ENCODE peak calls at places on chromosomes 2 and 18, in six cellular contexts. P is heart left ventricle, J is A549, F is esophagus muscularis mucosa, I is tibial nerve, O is WERI-Rb-1. A is an unnamed sample.
A peak's percentile ranks its signal among the peaks of the same experiment; 100 is the strongest.

GRCh38 chr2:18940184-18940583 is 350.8 kb upstream of the NT5C1B start:
- DNase-seq in P (no peak), J (no peak), F (no peak), I (no peak), O (no peak), A (no peak)

GRCh38 chr2:42084231-42084671 is 36.4 kb downstream of the PKDCC start:
- DNase-seq in P (peak; percentile 67), J (peak; percentile 64), F (no peak), I (peak; percentile 48), O (no peak), A (no peak)

GRCh38 chr2:134206573-134206972 is 47.3 kb upstream of the MGAT5 start:
- DNase-seq in P (peak; percentile 55), J (no peak), F (no peak), I (no peak), O (no peak), A (no peak)

GRCh38 chr2:227310756-227311110 is 14.3 kb upstream of the MFF start:
- DNase-seq in P (no peak), J (no peak), F (no peak), I (no peak), O (no peak), A (no peak)

GRCh38 chr18:22186484-22186971 is 17.1 kb downstream of the GATA6 start:
- DNase-seq in P (no peak), J (no peak), F (no peak), I (no peak), O (no peak), A (no peak)

GRCh38 chr2:65214843-65215242 is 12.8 kb upstream of the ACTR2 start:
- DNase-seq in P (no peak), J (no peak), F (no peak), I (no peak), O (no peak), A (no peak)

GRCh38 chr2:38602136-38602731 is 494 bp downstream of the HNRNPLL start:
- DNase-seq in P (peak; percentile 48), J (peak; percentile 33), F (no peak), I (no peak), O (peak; percentile 39), A (peak; percentile 68)

GRCh38 chr2:16908671-16909070 is 243.0 kb upstream of the CYRIA start:
- DNase-seq in P (no peak), J (no peak), F (no peak), I (no peak), O (no peak), A (no peak)

GRCh38 chr2:67476808-67477790 is 80.0 kb downstream of the ETAA1 start:
- DNase-seq in P (no peak), J (peak; percentile 65), F (no peak), I (no peak), O (peak; percentile 9), A (no peak)

GRCh38 chr2:9441556-9441955 is 18.1 kb downstream of the CPSF3 start:
- DNase-seq in P (no peak), J (no peak), F (no peak), I (no peak), O (no peak), A (no peak)

GRCh38 chr2:109467701-109468100 is 146.1 kb downstream of the SEPTIN10 start:
- DNase-seq in P (no peak), J (no peak), F (no peak), I (no peak), O (no peak), A (no peak)

GRCh38 chr2:127326289-127326945 is 32.5 kb upstream of the ERCC3 start:
- DNase-seq in P (no peak), J (no peak), F (no peak), I (no peak), O (no peak), A (no peak)

GRCh38 chr2:203328735-203329549 is 748 bp downstream of the ABI2 start:
- DNase-seq in P (peak; percentile 45), J (peak; percentile 28), F (peak; percentile 29), I (no peak), O (peak; percentile 37), A (no peak)

GRCh38 chr2:15693926-15694588 is 102.4 kb downstream of the DDX1 start:
- DNase-seq in P (no peak), J (no peak), F (no peak), I (no peak), O (no peak), A (no peak)

GRCh38 chr2:202883987-202884675 is 12.6 kb upstream of the ICA1L start:
- DNase-seq in P (no peak), J (peak; percentile 14), F (no peak), I (no peak), O (no peak), A (no peak)

GRCh38 chr2:10343191-10343590 is 40.5 kb downstream of the HPCAL1 start:
- DNase-seq in P (no peak), J (no peak), F (no peak), I (no peak), O (no peak), A (no peak)

GRCh38 chr2:110869472-110870446 is 137.4 kb downstream of the ACOXL start:
- DNase-seq in P (no peak), J (peak; percentile 14), F (peak; percentile 81), I (no peak), O (no peak), A (no peak)

GRCh38 chr2:48474599-48475298 is 55.2 kb upstream of the STON1 start:
- DNase-seq in P (no peak), J (no peak), F (no peak), I (no peak), O (no peak), A (no peak)

GRCh38 chr2:144403940-144404339 is 116.0 kb downstream of the ZEB2 start:
- DNase-seq in P (peak; percentile 81), J (no peak), F (no peak), I (no peak), O (peak; percentile 52), A (no peak)

GRCh38 chr2:10301946-10302478 is 692 bp upstream of the HPCAL1 start:
- DNase-seq in P (no peak), J (no peak), F (no peak), I (no peak), O (no peak), A (no peak)

GRCh38 chr2:9737053-9737875 is 106.0 kb upstream of the TAF1B start:
- DNase-seq in P (no peak), J (peak; percentile 33), F (no peak), I (no peak), O (no peak), A (no peak)

GRCh38 chr2:17805166-17805565 is 11.1 kb upstream of the MSGN1 start:
- DNase-seq in P (no peak), J (no peak), F (no peak), I (no peak), O (no peak), A (no peak)

GRCh38 chr18:47696870-47697269 is 233.6 kb downstream of the SMAD2 start:
- DNase-seq in P (no peak), J (no peak), F (no peak), I (no peak), O (no peak), A (no peak)

DNA sequence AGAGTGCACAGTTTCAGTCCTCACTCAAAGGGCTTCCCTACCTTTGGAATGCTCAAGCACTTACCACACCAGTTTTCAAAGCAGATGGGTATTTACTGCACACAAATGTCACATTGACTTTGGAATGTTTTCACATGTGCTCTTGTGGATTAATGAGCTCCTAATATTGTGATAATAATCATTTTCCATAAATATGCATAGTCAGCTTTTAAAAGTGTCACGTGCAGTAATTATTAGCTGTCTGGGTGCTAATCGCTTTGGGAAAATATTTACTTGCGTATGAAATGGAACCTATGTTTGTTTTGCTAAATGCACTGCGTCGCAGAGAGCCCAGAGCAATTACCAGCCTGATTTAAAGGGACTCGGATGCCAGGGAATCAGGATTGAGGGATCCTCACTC is 229.3 kb downstream of the SMAD2 start:
- DNase-seq in P (no peak), J (no peak), F (no peak), I (no peak), O (no peak), A (no peak)
- H3K27ac ChIP-seq in P (no peak overlapping the region), J (no peak overlapping the region), F (no peak overlapping the region), I (no peak overlapping the region), O (no peak overlapping the region), A (no peak overlapping the region)

GRCh38 chr2:71494523-71495155 is 41.3 kb downstream of the DYSF start:
- DNase-seq in P (no peak), J (no peak), F (no peak), I (no peak), O (no peak), A (no peak)

GRCh38 chr2:71499691-71500090 is 46.3 kb downstream of the DYSF start:
- DNase-seq in P (no peak), J (no peak), F (no peak), I (no peak), O (no peak), A (no peak)

GRCh38 chr2:71494091-71494490 is 40.7 kb downstream of the DYSF start:
- DNase-seq in P (no peak), J (no peak), F (no peak), I (no peak), O (no peak), A (no peak)

GRCh38 chr2:71498261-71498701 is 44.9 kb downstream of the DYSF start:
- DNase-seq in P (no peak), J (peak; percentile 75), F (no peak), I (no peak), O (no peak), A (no peak)

GRCh38 chr2:71496156-71496770 is 42.9 kb downstream of the DYSF start:
- DNase-seq in P (no peak), J (no peak), F (no peak), I (no peak), O (no peak), A (no peak)
- H3K27ac ChIP-seq in P (peak overlapping the region; percentile 50), J (no peak overlapping the region), F (no peak overlapping the region), I (no peak overlapping the region), O (no peak overlapping the region), A (no peak overlapping the region)

GRCh38 chr18:77022116-77022515 is 110.5 kb downstream of the MBP start:
- DNase-seq in P (no peak), J (no peak), F (no peak), I (no peak), O (no peak), A (no peak)
- H3K27ac ChIP-seq in P (no peak overlapping the region), J (no peak overlapping the region), F (no peak overlapping the region), I (no peak overlapping the region), O (no peak overlapping the region), A (peak overlapping the region; percentile 96)

GRCh38 chr2:237444026-237444425 is 30.1 kb upstream of the COL6A3 start:
- DNase-seq in P (no peak), J (no peak), F (no peak), I (no peak), O (no peak), A (no peak)

GRCh38 chr2:237437566-237437965 is 23.6 kb upstream of the COL6A3 start:
- DNase-seq in P (no peak), J (no peak), F (no peak), I (no peak), O (no peak), A (no peak)

GRCh38 chr2:237440819-237441281 is 26.9 kb upstream of the COL6A3 start:
- DNase-seq in P (no peak), J (no peak), F (no peak), I (no peak), O (no peak), A (no peak)

GRCh38 chr2:237438082-237438925 is 24.3 kb upstream of the COL6A3 start:
- DNase-seq in P (no peak), J (no peak), F (no peak), I (no peak), O (no peak), A (no peak)

DNA sequence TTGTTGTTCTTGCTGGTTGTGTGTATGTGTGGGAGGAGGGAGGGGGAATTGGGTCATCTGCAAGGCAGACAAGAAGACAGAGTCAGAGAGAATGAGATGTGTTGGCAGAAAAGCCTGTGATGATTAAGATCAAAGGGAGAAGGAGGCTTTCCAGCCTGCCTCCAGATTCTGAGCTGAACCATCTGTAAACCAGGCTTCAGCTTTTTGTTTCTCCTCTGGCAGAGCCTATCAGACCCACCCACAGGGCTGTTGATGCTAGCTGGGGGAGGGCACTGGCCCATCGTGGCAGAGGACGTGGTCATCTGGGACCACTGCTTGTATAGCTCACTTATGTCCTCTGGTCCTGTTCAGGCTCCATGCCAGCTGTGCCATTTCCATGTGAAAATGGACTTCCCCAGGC is 27.6 kb upstream of the COL6A3 start:
- DNase-seq in P (no peak), J (no peak), F (no peak), I (no peak), O (no peak), A (no peak)
- H3K27ac ChIP-seq in P (no peak overlapping the region), J (no peak overlapping the region), F (peak overlapping the region; percentile 59), I (no peak overlapping the region), O (no peak overlapping the region), A (no peak overlapping the region)

A was measured in caudate nucleus.